ENCODE peak calls at places on chromosomes 13 and 19, in four cellular contexts. K, O, I and W are unnamed samples.

GRCh38 chr13:43831088-43831487 is 44.3 kb upstream of the ENOX1 start:
- DNase-seq in K (no peak), O (no peak), I (peak; percentile 48), W (no peak)

GRCh38 chr19:45075215-45076028 is 856 bp downstream of the ZNF296 start:
- DNase-seq in K (peak; percentile 54), O (no peak), I (peak; percentile 26), W (peak; percentile 97)

GRCh38 chr19:38544569-38545315 is 73.0 kb downstream of the MAP4K1 start:
- DNase-seq in K (peak; percentile 56), O (no peak), I (peak; percentile 18), W (peak; percentile 95)

GRCh38 chr19:7489609-7490044 is 792 bp upstream of the PEX11G start:
- DNase-seq in K (no peak), O (no peak), I (no peak), W (no peak)

GRCh38 chr13:38767506-38768265 is 80.8 kb downstream of the FREM2 start:
- DNase-seq in K (no peak), O (no peak), I (no peak), W (no peak)

GRCh38 chr13:60538566-60538965 is 141.5 kb downstream of the TDRD3 start:
- DNase-seq in K (no peak), O (no peak), I (no peak), W (no peak)

GRCh38 chr13:97141564-97142005 is 80.5 kb upstream of the MBNL2 start:
- DNase-seq in K (peak; percentile 90), O (no peak), I (peak; percentile 93), W (no peak)

GRCh38 chr13:103471896-103472295 is 405.7 kb upstream of the SLC10A2 start:
- DNase-seq in K (no peak), O (no peak), I (no peak), W (no peak)

GRCh38 chr19:16581145-16581970 is 9.1 kb upstream of the SLC35E1 start:
- DNase-seq in K (no peak), O (no peak), I (peak; percentile 33), W (peak; percentile 63)

GRCh38 chr13:33321686-33322473 is 36.3 kb upstream of the STARD13 start:
- DNase-seq in K (no peak), O (no peak), I (peak; percentile 61), W (no peak)

GRCh38 chr19:47587295-47587694 is 14.3 kb upstream of the ZNF541 start:
- DNase-seq in K (no peak), O (no peak), I (peak; percentile 25), W (no peak)

GRCh38 chr19:44552324-44552723 is 22.8 kb upstream of the CEACAM20 start:
- DNase-seq in K (peak; percentile 63), O (peak; percentile 40), I (peak; percentile 54), W (peak; percentile 83)

GRCh38 chr13:77533875-77534788 is 1.4 kb upstream of the SCEL start:
- DNase-seq in K (no peak), O (no peak), I (no peak), W (no peak)

DNA sequence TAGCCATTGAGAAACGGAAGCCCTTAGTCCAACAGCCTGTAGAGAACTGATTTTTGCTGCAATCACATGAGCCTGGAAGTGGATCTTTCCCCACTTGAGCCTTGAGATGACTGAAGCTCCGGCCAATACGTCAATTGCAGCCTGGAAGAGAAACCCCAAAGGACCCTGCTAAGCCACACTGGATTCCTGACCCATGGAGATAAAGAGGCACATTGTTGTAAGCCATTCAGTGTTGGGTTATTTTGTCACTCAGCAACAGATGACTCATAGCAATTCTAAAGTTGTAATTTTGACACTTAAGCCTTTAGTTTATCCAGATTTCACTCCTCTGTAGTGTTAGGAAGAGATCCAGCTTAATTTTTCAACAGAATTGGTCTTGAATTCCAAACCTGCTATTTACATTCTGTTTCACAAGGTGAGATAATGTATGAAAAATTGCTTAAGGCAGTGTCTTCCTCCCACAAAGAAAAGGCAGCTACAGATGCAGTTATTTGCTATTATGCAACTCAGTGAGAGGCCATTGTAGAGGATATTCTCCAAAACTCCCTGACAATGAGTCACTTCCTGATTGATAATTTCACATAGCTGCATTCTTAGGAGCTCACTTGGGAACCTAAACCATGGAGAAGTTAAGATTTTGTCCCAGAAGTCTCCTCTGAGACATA is 59.4 kb upstream of the TSHZ3 start:
- DNase-seq in K (no peak), O (no peak), I (peak; percentile 90), W (no peak)
- H3K9me2 ChIP-seq in K (no peaks in the 10 kb centered on the region), O (no peaks in the 10 kb centered on the region), I (no peaks in the 10 kb centered on the region), W (no peaks in the 10 kb centered on the region)

DNA sequence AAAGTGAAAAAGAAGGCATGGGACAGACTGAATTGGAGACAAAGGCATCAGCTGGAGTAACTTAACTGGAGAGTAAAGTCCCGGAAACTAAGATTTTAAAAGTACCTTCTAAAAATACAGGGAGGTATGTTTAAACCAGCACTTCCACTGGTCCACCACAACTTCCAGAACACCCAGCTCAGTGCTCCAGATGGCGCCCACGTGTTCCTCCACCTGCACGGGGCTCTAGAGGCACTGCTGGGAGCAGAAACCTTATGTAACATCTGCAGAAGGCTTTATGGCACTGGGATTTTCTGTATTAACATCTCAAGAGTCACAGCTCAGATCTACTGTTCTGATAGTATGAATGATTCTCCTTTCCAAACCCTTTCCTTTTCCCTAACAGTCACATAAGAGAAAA is 252.1 kb downstream of the DCLK1 start:
- DNase-seq in K (no peak), O (no peak), I (no peak), W (no peak)
- H3K9me2 ChIP-seq in K (no peaks in the 10 kb centered on the region), O (no peaks in the 10 kb centered on the region), I (no peaks in the 10 kb centered on the region), W (no peaks in the 10 kb centered on the region)

GRCh38 chr13:94673841-94674240 is 38.5 kb downstream of the SOX21 start:
- DNase-seq in K (no peak), O (no peak), I (no peak), W (no peak)

GRCh38 chr13:94672400-94672799 is 39.9 kb downstream of the SOX21 start:
- DNase-seq in K (no peak), O (no peak), I (no peak), W (no peak)

GRCh38 chr13:94677799-94678198 is 34.5 kb downstream of the SOX21 start:
- DNase-seq in K (no peak), O (no peak), I (no peak), W (no peak)

GRCh38 chr13:94678845-94679244 is 33.5 kb downstream of the SOX21 start:
- DNase-seq in K (no peak), O (no peak), I (no peak), W (peak; percentile 45)

GRCh38 chr13:94674609-94675348 is 37.6 kb downstream of the SOX21 start:
- DNase-seq in K (peak; percentile 54), O (peak; percentile 52), I (peak; percentile 51), W (peak; percentile 81)
- H3K9me2 ChIP-seq in K (no peaks in the 10 kb centered on the region), O (no peaks in the 10 kb centered on the region), I (no peaks in the 10 kb centered on the region), W (no peaks in the 10 kb centered on the region)

GRCh38 chr13:109101550-109102144 is 472.2 kb downstream of the MYO16 start:
- DNase-seq in K (no peak), O (no peak), I (peak; percentile 8), W (no peak)

GRCh38 chr13:109095126-109095525 is 465.7 kb downstream of the MYO16 start:
- DNase-seq in K (no peak), O (no peak), I (no peak), W (no peak)

GRCh38 chr13:109093988-109094387 is 464.6 kb downstream of the MYO16 start:
- DNase-seq in K (no peak), O (no peak), I (no peak), W (no peak)

GRCh38 chr13:109100705-109101104 is 471.3 kb downstream of the MYO16 start:
- DNase-seq in K (no peak), O (no peak), I (peak; percentile 11), W (no peak)

GRCh38 chr13:109096101-109096500 is 466.7 kb downstream of the MYO16 start:
- DNase-seq in K (no peak), O (no peak), I (no peak), W (no peak)
- H3K9me2 ChIP-seq in K (no peaks in the 10 kb centered on the region), O (no peaks in the 10 kb centered on the region), I (no peaks in the 10 kb centered on the region), W (no peaks in the 10 kb centered on the region)

GRCh38 chr19:1108291-1109031 is 4.7 kb downstream of the GPX4 start:
- DNase-seq in K (no peak), O (no peak), I (no peak), W (no peak)
- H3K9me2 ChIP-seq in K (no peaks in the 10 kb centered on the region), O (no peaks in the 10 kb centered on the region), I (no peaks in the 10 kb centered on the region), W (no peaks in the 10 kb centered on the region)

GRCh38 chr13:75796825-75797224 is 160.7 kb downstream of the LMO7 start:
- DNase-seq in K (no peak), O (no peak), I (no peak), W (no peak)
- H3K9me2 ChIP-seq in K (no peaks in the 10 kb centered on the region), O (no peaks in the 10 kb centered on the region), I (no peaks in the 10 kb centered on the region), W (no peaks in the 10 kb centered on the region)

DNA sequence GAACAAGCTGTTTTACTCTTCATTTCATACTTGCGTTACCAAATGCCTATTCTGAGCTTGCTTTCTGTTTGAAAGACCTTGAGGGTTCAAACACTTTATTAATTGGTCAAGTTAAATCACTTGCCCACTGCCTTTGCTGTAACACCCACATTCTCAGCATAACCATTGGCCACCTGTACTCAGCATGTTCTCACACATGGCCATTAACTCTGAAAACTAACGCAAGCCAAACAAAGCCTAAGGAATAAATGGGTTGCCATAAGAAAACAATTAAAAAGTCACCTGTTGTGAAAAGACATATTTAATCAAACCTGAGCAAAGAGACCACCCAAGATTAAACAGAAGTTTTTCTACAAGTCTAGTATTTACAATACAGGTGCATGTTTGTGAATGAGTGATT is 517.2 kb upstream of the SPRY2 start:
- DNase-seq in K (no peak), O (no peak), I (no peak), W (no peak)
- H3K9me2 ChIP-seq in K (no peaks in the 10 kb centered on the region), O (no peaks in the 10 kb centered on the region), I (no peaks in the 10 kb centered on the region), W (no peaks in the 10 kb centered on the region)

DNA sequence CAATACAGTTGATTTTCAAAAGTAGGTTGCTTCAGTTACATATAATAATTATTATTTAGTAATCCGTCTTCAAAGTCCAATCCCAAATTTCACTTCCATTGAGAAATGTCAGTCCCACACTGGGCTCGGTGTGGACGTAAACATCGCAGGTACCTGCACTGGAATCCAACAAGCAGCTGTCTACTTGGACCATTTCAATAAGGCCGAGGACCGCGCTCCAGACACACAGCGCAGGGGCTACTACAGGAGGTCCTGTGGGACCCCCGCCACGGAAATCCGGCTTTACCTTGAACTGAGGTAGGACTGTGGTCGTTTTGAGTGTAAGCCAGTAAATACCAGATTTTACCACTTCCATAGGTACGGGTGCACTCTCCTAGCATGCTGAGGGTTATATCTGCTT is 30.8 kb downstream of the IRS2 start:
- DNase-seq in K (no peak), O (no peak), I (no peak), W (no peak)
- H3K9me2 ChIP-seq in K (no peaks in the 10 kb centered on the region), O (no peaks in the 10 kb centered on the region), I (no peaks in the 10 kb centered on the region), W (no peaks in the 10 kb centered on the region)

GRCh38 chr13:47399599-47399998 is 502.7 kb upstream of the HTR2A start:
- DNase-seq in K (no peak), O (no peak), I (no peak), W (no peak)

GRCh38 chr13:47396915-47397314 is 500.1 kb upstream of the HTR2A start:
- DNase-seq in K (no peak), O (no peak), I (no peak), W (no peak)

GRCh38 chr13:47397739-47398138 is 500.9 kb upstream of the HTR2A start:
- DNase-seq in K (no peak), O (no peak), I (peak; percentile 22), W (no peak)
- H3K9me2 ChIP-seq in K (no peaks in the 10 kb centered on the region), O (no peaks in the 10 kb centered on the region), I (peaks cover 6% of the 10 kb centered on the region), W (no peaks in the 10 kb centered on the region)